ENCODE peak calls at places on chromosomes 13 and 19, in six cellular contexts. One of them, this sample, is unnamed.

GRCh38 chr13:99797716-99798115 is 173.9 kb downstream of the ZIC5 start:
- DNase-seq in A549: no peak
- DNase-seq in endothelial cell of umbilical vein: no peak
- DNase-seq in K562: no peak
- DNase-seq in GM12878: no peak
- DNase-seq in HepG2: no peak
- DNase-seq in this sample: no peak

GRCh38 chr19:48711106-48711662 is 8.3 kb downstream of the MAMSTR start:
- DNase-seq in A549: no peak
- DNase-seq in endothelial cell of umbilical vein: no peak
- DNase-seq in HepG2: no peak
- DNase-seq in GM12878: no peak
- DNase-seq in K562: no peak
- DNase-seq in this sample: no peak

GRCh38 chr13:51112771-51113170 is 1.7 kb upstream of the C13orf42 start:
- DNase-seq in GM12878: no peak
- DNase-seq in endothelial cell of umbilical vein: no peak
- DNase-seq in A549: no peak
- DNase-seq in K562: no peak
- DNase-seq in HepG2: no peak
- DNase-seq in this sample: no peak

GRCh38 chr13:41019027-41019487 is at the start of gene ELF1:
- DNase-seq in GM12878: peak
- DNase-seq in HepG2: peak
- DNase-seq in A549: peak
- DNase-seq in endothelial cell of umbilical vein: peak
- DNase-seq in K562: peak
- DNase-seq in this sample: peak

GRCh38 chr19:36169084-36169760 is 17.0 kb upstream of the COX7A1 start:
- DNase-seq in HepG2: no peak
- DNase-seq in GM12878: no peak
- DNase-seq in A549: no peak
- DNase-seq in K562: no peak
- DNase-seq in endothelial cell of umbilical vein: peak
- DNase-seq in this sample: no peak

GRCh38 chr19:28977826-28978225 is 235.1 kb downstream of the UQCRFS1 start:
- DNase-seq in A549: no peak
- DNase-seq in endothelial cell of umbilical vein: no peak
- DNase-seq in HepG2: no peak
- DNase-seq in K562: no peak
- DNase-seq in GM12878: no peak
- DNase-seq in this sample: no peak

GRCh38 chr19:46903458-46903857 is 42.7 kb downstream of the ARHGAP35 start:
- DNase-seq in A549: no peak
- DNase-seq in K562: no peak
- DNase-seq in GM12878: no peak
- DNase-seq in HepG2: no peak
- DNase-seq in endothelial cell of umbilical vein: peak
- DNase-seq in this sample: no peak

GRCh38 chr13:113584870-113585671 is 518 bp downstream of the TFDP1 start:
- DNase-seq in K562: peak
- DNase-seq in endothelial cell of umbilical vein: no peak
- DNase-seq in A549: peak
- DNase-seq in GM12878: no peak
- DNase-seq in HepG2: no peak
- DNase-seq in this sample: peak

GRCh38 chr13:113903361-113903760 is 39.5 kb upstream of the GAS6 start:
- DNase-seq in A549: no peak
- DNase-seq in endothelial cell of umbilical vein: no peak
- DNase-seq in GM12878: no peak
- DNase-seq in HepG2: no peak
- DNase-seq in K562: no peak
- DNase-seq in this sample: no peak

DNA sequence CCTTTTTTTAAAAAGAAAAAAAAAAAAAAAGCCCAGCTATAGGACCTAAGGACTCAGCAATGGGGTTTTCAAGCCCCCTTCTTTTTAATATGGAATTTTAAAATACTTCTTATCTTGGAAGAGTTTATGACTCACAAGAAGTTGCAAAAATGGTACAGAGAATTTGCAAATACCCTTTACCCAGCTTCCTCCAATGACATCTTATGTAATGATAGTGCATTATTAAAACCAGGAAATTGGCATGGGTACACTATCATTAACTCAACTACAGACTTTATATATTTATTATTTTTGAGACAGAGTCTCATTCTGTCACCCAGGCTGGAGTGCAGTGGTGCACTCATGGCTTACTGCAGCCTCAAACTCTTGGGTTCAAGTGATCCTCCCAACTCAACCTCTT is 16.1 kb downstream of the TMEM38A start:
- DNase-seq in K562: no peak
- DNase-seq in endothelial cell of umbilical vein: no peak
- DNase-seq in A549: no peak
- DNase-seq in GM12878: no peak
- DNase-seq in HepG2: no peak
- DNase-seq in this sample: peak
- TF ChIP-seq MYC in K562: no peak
- TF ChIP-seq MYC in endothelial cell of umbilical vein: no peak
- TF ChIP-seq MYC in A549: no peak
- TF ChIP-seq MYC in GM12878: no peak
- TF ChIP-seq MYC in HepG2: no peak
- TF ChIP-seq MYC in this sample: no peak

GRCh38 chr13:31518666-31519065 is 220.7 kb upstream of the RXFP2 start:
- DNase-seq in A549: no peak
- DNase-seq in GM12878: no peak
- DNase-seq in HepG2: no peak
- DNase-seq in endothelial cell of umbilical vein: no peak
- DNase-seq in K562: no peak
- DNase-seq in this sample: no peak
- TF ChIP-seq MAX in A549: no peak
- TF ChIP-seq MAX in GM12878: no peak
- TF ChIP-seq MAX in HepG2: no peak
- TF ChIP-seq MAX in endothelial cell of umbilical vein: no peak
- TF ChIP-seq MAX in K562: no peak
- TF ChIP-seq MAX in this sample: no peak

GRCh38 chr19:38734426-38735256 is 9.6 kb downstream of the CAPN12 start:
- DNase-seq in A549: peak
- DNase-seq in K562: peak
- DNase-seq in HepG2: no peak
- DNase-seq in endothelial cell of umbilical vein: no peak
- DNase-seq in GM12878: peak
- DNase-seq in this sample: peak
- TF ChIP-seq POLR2A in A549: no peak
- TF ChIP-seq POLR2A in K562: no peak
- TF ChIP-seq POLR2A in HepG2: no peak
- TF ChIP-seq POLR2A in endothelial cell of umbilical vein: no peak
- TF ChIP-seq POLR2A in GM12878: peak
- TF ChIP-seq POLR2A in this sample: no peak

GRCh38 chr13:44398606-44399005 is 25.0 kb downstream of the SERP2 start:
- DNase-seq in endothelial cell of umbilical vein: no peak
- DNase-seq in HepG2: no peak
- DNase-seq in A549: no peak
- DNase-seq in K562: no peak
- DNase-seq in GM12878: no peak
- DNase-seq in this sample: no peak
- TF ChIP-seq MYC in endothelial cell of umbilical vein: no peak
- TF ChIP-seq MYC in HepG2: no peak
- TF ChIP-seq MYC in A549: no peak
- TF ChIP-seq MYC in K562: no peak
- TF ChIP-seq MYC in GM12878: no peak
- TF ChIP-seq MYC in this sample: no peak

This sample was measured in NB4.